ENCODE peak calls at places on chromosomes 13 and 19, in seven cellular contexts. B is heart left ventricle, N is heart right ventricle, C is colonic mucosa, H is SK-N-SH, K is PC-3, S is foreskin fibroblast. W is an unnamed sample.

GRCh38 chr19:35828694-35829301 is 16.2 kb upstream of the PRODH2 start:
- DNase-seq in B (peak; percentile 39), N (peak; percentile 65), C (peak; percentile 53), H (no peak), K (peak; percentile 61), S (peak; percentile 52), W (peak; percentile 27)

GRCh38 chr13:103517066-103517767 is 451.0 kb upstream of the SLC10A2 start:
- DNase-seq in B (no peak), N (no peak), C (no peak), H (no peak), K (no peak), S (no peak), W (no peak)

GRCh38 chr13:100195568-100195967 is 106.7 kb downstream of the PCCA start:
- DNase-seq in B (no peak), N (no peak), C (no peak), H (no peak), K (no peak), S (no peak), W (no peak)

GRCh38 chr19:32675720-32676185 is at the start of gene RGS9BP:
- DNase-seq in B (peak; percentile 88), N (peak; percentile 90), C (peak; percentile 86), H (peak; percentile 88), K (peak; percentile 61), S (peak; percentile 78), W (peak; percentile 55)

GRCh38 chr19:50969413-50969760 is at the start of gene KLK6:
- DNase-seq in B (no peak), N (no peak), C (no peak), H (no peak), K (peak; percentile 98), S (no peak), W (no peak)

GRCh38 chr13:101230271-101230890 is 185.9 kb downstream of the NALCN start:
- DNase-seq in B (no peak), N (no peak), C (no peak), H (no peak), K (no peak), S (no peak), W (peak; percentile 17)

GRCh38 chr13:70203661-70204229 is 95.5 kb upstream of the KLHL1 start:
- DNase-seq in B (no peak), N (no peak), C (no peak), H (no peak), K (peak; percentile 26), S (no peak), W (no peak)

GRCh38 chr13:81487151-81487550 is 1146.2 kb upstream of the SPRY2 start:
- DNase-seq in B (no peak), N (no peak), C (peak; percentile 22), H (peak; percentile 1), K (peak; percentile 61), S (no peak), W (no peak)

GRCh38 chr13:74114202-74114601 is 20.0 kb downstream of the KLF12 start:
- DNase-seq in B (no peak), N (no peak), C (no peak), H (no peak), K (peak; percentile 26), S (peak; percentile 20), W (peak; percentile 50)

GRCh38 chr19:48400018-48400742 is 6.7 kb downstream of the GRIN2D start:
- DNase-seq in B (peak; percentile 52), N (peak; percentile 62), C (peak; percentile 67), H (peak; percentile 65), K (peak; percentile 41), S (peak; percentile 86), W (peak; percentile 77)

GRCh38 chr19:11261431-11261901 is 858 bp downstream of the DOCK6 start:
- DNase-seq in B (peak; percentile 53), N (no peak), C (no peak), H (peak; percentile 69), K (no peak), S (no peak), W (no peak)

GRCh38 chr13:100290165-100290801 is 201.4 kb downstream of the PCCA start:
- DNase-seq in B (no peak), N (no peak), C (no peak), H (no peak), K (no peak), S (no peak), W (no peak)

GRCh38 chr19:29543381-29543780 is 17.6 kb downstream of the VSTM2B start:
- DNase-seq in B (no peak), N (no peak), C (no peak), H (no peak), K (no peak), S (no peak), W (no peak)

GRCh38 chr13:33150146-33150545 is 133.9 kb downstream of the KL start:
- DNase-seq in B (no peak), N (no peak), C (no peak), H (no peak), K (peak; percentile 56), S (peak; percentile 42), W (no peak)

GRCh38 chr13:94968040-94968756 is 255.9 kb upstream of the SOX21 start:
- DNase-seq in B (no peak), N (peak; percentile 3), C (no peak), H (peak; percentile 66), K (no peak), S (no peak), W (no peak)

GRCh38 chr13:67023088-67023893 is 206.8 kb downstream of the PCDH9 start:
- DNase-seq in B (no peak), N (no peak), C (no peak), H (no peak), K (peak; percentile 21), S (peak; percentile 50), W (peak; percentile 28)

GRCh38 chr13:72970956-72971355 is 87.8 kb upstream of the KLF5 start:
- DNase-seq in B (no peak), N (no peak), C (no peak), H (no peak), K (peak; percentile 28), S (peak; percentile 24), W (peak; percentile 54)

DNA sequence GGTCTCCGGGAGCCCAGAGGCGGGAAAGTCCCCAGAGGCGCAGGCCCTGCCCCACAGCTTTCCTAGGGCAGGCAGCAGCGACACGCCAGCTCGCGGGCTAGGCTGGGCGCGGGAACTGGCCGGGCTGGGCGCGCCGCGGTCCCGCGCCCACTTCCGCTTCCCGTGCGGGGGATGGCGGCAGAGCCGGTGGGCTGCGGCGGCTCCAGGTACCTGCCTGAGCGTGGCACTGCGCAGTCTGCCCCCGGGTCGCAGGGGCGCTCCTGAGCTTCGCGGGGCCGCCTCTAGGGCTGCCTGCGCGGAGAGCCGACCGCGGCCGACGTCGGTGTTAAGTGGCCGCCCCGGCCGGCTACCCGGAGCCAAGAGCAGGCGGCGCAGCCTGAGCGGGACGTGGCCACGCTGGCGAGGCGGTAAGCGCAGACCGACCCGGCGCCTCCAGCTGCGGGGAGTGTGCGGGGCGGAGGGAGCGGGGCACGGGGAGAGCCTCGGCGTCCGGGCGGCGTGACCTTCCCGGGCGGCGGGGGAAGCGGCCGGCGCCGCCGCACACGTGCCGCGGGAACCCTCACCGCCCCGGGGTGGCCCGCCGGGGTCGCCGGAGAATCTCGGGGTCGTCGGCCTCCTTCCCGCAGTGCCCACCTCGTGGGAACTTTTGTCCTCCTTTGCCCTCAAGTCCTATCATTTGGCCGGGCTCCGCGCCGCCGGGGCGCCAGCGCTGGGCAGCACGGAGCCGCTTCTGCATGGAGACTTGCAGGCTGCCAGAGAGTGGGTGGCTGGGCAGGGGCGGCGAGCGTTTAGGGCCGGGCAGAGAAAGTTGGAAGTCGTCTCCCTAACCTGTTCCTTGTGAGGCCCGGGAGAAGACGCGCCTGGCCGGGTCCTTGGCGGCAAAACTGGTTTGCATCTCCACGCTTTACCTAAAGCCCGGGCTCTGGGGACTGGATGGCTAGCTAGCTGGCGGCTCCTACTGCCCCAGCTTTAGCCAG is 31.4 kb upstream of the MPHOSPH8 start:
- DNase-seq in B (peak; percentile 20), N (peak; percentile 38), C (peak; percentile 30), H (peak; percentile 91), K (peak; percentile 72), S (peak; percentile 35), W (no peak)
- TF ChIP-seq CTCF in B (peak; percentile 14), N (peak; percentile 28), C (no peak), H (peak; percentile 29), K (peak; percentile 38), S (no peak), W (peak; percentile 58)

GRCh38 chr19:13077233-13077632 is 25.4 kb downstream of the LYL1 start:
- DNase-seq in B (no peak), N (no peak), C (no peak), H (peak; percentile 86), K (no peak), S (no peak), W (no peak)

GRCh38 chr19:13078897-13079541 is 23.6 kb downstream of the LYL1 start:
- DNase-seq in B (no peak), N (peak; percentile 52), C (peak; percentile 72), H (no peak), K (no peak), S (no peak), W (no peak)

GRCh38 chr19:13076787-13077186 is 25.9 kb downstream of the LYL1 start:
- DNase-seq in B (no peak), N (no peak), C (no peak), H (no peak), K (no peak), S (no peak), W (no peak)

GRCh38 chr19:13082192-13083007 is 20.3 kb downstream of the LYL1 start:
- DNase-seq in B (no peak), N (no peak), C (no peak), H (peak; percentile 66), K (peak; percentile 39), S (no peak), W (no peak)

GRCh38 chr19:13079542-13079986 is 23.1 kb downstream of the LYL1 start:
- DNase-seq in B (peak; percentile 65), N (peak; percentile 71), C (peak; percentile 84), H (peak; percentile 66), K (no peak), S (peak; percentile 81), W (no peak)
- TF ChIP-seq CTCF in B (no peak), N (no peak), C (no peak), H (no peak), K (no peak), S (no peak), W (no peak)

GRCh38 chr13:91647361-91647970 is 249.0 kb downstream of the GPC5 start:
- DNase-seq in B (peak; percentile 10), N (peak; percentile 9), C (peak; percentile 18), H (peak; percentile 20), K (peak; percentile 14), S (no peak), W (no peak)
- TF ChIP-seq CTCF in B (peak; percentile 33), N (peak; percentile 42), C (peak; percentile 32), H (peak; percentile 69), K (peak; percentile 50), S (no peak), W (peak; percentile 45)

DNA sequence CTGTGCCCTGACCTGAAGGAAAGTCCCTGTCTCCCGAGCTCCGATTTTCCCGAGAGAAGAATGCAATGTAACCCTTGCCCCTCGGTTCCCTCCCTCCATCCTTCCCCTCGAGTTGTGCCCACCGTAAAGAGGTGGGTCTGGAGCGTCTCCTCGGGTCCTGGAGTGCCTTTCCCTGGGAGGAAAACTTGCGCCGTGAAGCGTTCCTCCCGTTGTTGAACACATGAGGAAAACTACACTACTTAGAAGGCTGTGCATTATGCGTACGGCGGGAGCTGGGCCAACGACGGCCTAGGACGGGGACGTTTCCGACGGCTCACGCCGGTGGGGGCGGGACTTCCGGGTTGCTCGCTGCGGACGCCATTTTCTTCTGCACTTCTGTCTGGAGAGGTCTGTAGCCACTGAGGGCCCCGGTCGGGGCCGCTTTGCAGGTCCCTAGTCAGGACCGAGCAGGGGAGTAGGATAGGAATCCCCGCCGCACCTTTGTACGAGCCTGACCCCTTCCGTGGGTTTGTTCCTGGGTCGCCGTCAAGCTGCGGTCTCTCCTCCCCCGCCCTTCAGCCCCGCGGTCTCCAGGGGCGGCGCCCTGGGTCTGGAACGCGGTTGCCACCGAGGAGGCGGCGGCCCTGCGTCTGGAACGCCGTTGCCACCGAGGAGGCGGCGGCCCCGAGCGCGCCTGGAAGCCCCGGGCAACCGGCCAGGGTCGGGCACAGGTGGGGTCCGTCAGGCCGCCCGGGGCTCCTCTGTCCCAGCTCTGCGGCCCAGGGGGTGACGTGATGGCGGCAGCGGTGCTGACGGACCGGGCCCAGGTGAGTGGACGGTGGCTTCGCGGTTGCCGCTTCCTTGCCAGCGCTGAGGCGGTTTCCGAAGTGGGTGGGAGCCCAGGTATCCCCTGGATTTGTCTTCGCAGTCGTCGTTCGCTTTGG is at the start of gene ZNF264:
- DNase-seq in B (peak; percentile 93), N (peak; percentile 95), C (peak; percentile 92), H (peak; percentile 93), K (peak; percentile 88), S (peak; percentile 84), W (peak; percentile 73)
- TF ChIP-seq CTCF in B (peak; percentile 16), N (no peak), C (no peak), H (no peak), K (no peak), S (no peak), W (no peak)